ENCODE peak calls at places on chromosomes 5 and 9, in nine cellular contexts. O is SK-N-SH, C is HCT116, N is GM23248, F is PC-3, M is hepatocyte, A is GM23338, V is Karpas-422, X is MM.1S. K is an unnamed sample. For H3K9me2, the result is how much of the 10 kb centered on the place peaks cover.

GRCh38 chr9:107739601-107740082 is 250.1 kb upstream of the KLF4 start:
- DNase-seq in A (no peak), N (peak), M (no peak), F (peak), V (no peak), O (no peak), C (no peak), X (no peak), K (no peak)

GRCh38 chr9:79883073-79883645 is 311.4 kb downstream of the TLE4 start:
- DNase-seq in A (no peak), M (no peak), O (no peak), X (no peak), V (no peak), C (no peak), N (no peak), F (no peak), K (peak)

GRCh38 chr5:53983568-53984465 is 326.6 kb downstream of the ARL15 start:
- DNase-seq in O (no peak), V (no peak), F (peak), A (no peak), X (no peak), C (no peak), M (no peak), N (peak), K (no peak)

GRCh38 chr9:129166962-129167557 is 11.0 kb downstream of the IER5L start:
- DNase-seq in N (peak), V (no peak), X (no peak), A (peak), O (no peak), M (peak), C (peak), F (peak), K (peak)

GRCh38 chr5:135571210-135571609 is 7.6 kb downstream of the CXCL14 start:
- DNase-seq in O (no peak), V (no peak), X (no peak), N (no peak), M (no peak), C (no peak), A (no peak), F (no peak), K (no peak)

GRCh38 chr9:69149321-69149807 is 24.7 kb upstream of the TJP2 start:
- DNase-seq in M (peak), X (no peak), A (peak), F (no peak), O (no peak), V (no peak), N (peak), C (no peak), K (no peak)

GRCh38 chr9:18632624-18633407 is 158.9 kb downstream of the ADAMTSL1 start:
- DNase-seq in C (no peak), N (peak), A (no peak), V (no peak), O (no peak), F (peak), M (peak), X (no peak), K (no peak)

GRCh38 chr5:139251281-139251687 is 42.3 kb upstream of the MATR3 start:
- DNase-seq in F (peak), M (no peak), O (no peak), A (no peak), C (no peak), N (no peak), V (peak), X (no peak), K (peak)

GRCh38 chr9:125810161-125810560 is 63.0 kb downstream of the PBX3 start:
- DNase-seq in N (no peak), A (no peak), M (no peak), X (no peak), O (no peak), F (no peak), V (no peak), C (no peak), K (no peak)

GRCh38 chr5:138438724-138439536 is at the start of gene REEP2:
- DNase-seq in A (peak), X (peak), C (no peak), F (peak), M (peak), V (peak), O (peak), N (peak), K (peak)

GRCh38 chr9:134053401-134053871 is 14.4 kb downstream of the BRD3 start:
- DNase-seq in N (no peak), O (no peak), C (no peak), M (no peak), A (no peak), X (no peak), V (no peak), F (no peak), K (no peak)

GRCh38 chr9:35071814-35072460 is 488 bp downstream of the VCP start:
- DNase-seq in M (peak), V (peak), X (peak), N (peak), F (peak), C (peak), O (peak), A (peak), K (peak)

GRCh38 chr5:127536687-127537086 is 19.2 kb downstream of the PRRC1 start:
- DNase-seq in X (peak), A (peak), F (peak), M (no peak), V (peak), O (peak), N (peak), C (no peak), K (peak)

GRCh38 chr5:77333036-77333435 is 122.6 kb downstream of the PDE8B start:
- DNase-seq in O (no peak), F (no peak), N (no peak), C (no peak), A (no peak), M (no peak), X (no peak), V (no peak), K (no peak)

GRCh38 chr9:81083062-81083461 is 606.3 kb downstream of the TLE1 start:
- DNase-seq in F (peak), X (no peak), V (no peak), C (no peak), O (peak), A (peak), N (no peak), M (peak), K (no peak)

GRCh38 chr9:20242767-20243166 is 379.5 kb downstream of the MLLT3 start:
- DNase-seq in C (no peak), X (peak), O (no peak), V (peak), N (no peak), A (peak), M (no peak), F (no peak), K (peak)

GRCh38 chr5:40877371-40877988 is 31.8 kb upstream of the C7 start:
- DNase-seq in M (no peak), O (no peak), F (peak), N (no peak), A (no peak), C (peak), V (no peak), X (no peak), K (no peak)

GRCh38 chr9:135703726-135704125 is 1.7 kb downstream of the KCNT1 start:
- DNase-seq in N (peak), X (no peak), V (no peak), O (no peak), F (no peak), M (peak), A (peak), C (no peak), K (no peak)

GRCh38 chr5:150112211-150113046 is 26.1 kb upstream of the CSF1R start:
- DNase-seq in X (no peak), F (peak), C (no peak), O (peak), M (peak), V (no peak), N (peak), A (no peak), K (no peak)

GRCh38 chr5:55064523-55064922 is 37.9 kb upstream of the GZMA start:
- DNase-seq in M (no peak), X (no peak), O (no peak), F (no peak), N (no peak), V (no peak), C (no peak), A (no peak), K (no peak)

GRCh38 chr9:128096614-128097013 is 28.6 kb downstream of the SLC25A25 start:
- DNase-seq in V (no peak), X (no peak), M (peak), C (no peak), F (no peak), N (no peak), O (no peak), A (no peak), K (no peak)

GRCh38 chr5:176513788-176514187 is 23.4 kb downstream of the RNF44 start:
- DNase-seq in A (no peak), F (no peak), O (no peak), M (no peak), X (no peak), N (no peak), C (no peak), V (no peak), K (no peak)

GRCh38 chr9:18255158-18255629 is 218.8 kb upstream of the ADAMTSL1 start:
- DNase-seq in M (peak), N (peak), C (peak), O (peak), F (peak), V (peak), A (peak), X (peak), K (peak)

GRCh38 chr9:135568026-135568425 is 6.5 kb downstream of the PAEP start:
- DNase-seq in C (no peak), F (no peak), X (no peak), O (no peak), N (no peak), M (no peak), A (no peak), V (no peak), K (no peak)

GRCh38 chr9:35731415-35732184 is 395 bp downstream of the TLN1 start:
- DNase-seq in M (no peak), F (no peak), A (peak), V (peak), N (no peak), C (no peak), O (no peak), X (no peak), K (no peak)

GRCh38 chr5:7668161-7668560 is 182.8 kb downstream of the CFAP90 start:
- DNase-seq in V (no peak), X (no peak), N (no peak), O (no peak), A (no peak), C (no peak), F (no peak), M (no peak), K (no peak)

DNA sequence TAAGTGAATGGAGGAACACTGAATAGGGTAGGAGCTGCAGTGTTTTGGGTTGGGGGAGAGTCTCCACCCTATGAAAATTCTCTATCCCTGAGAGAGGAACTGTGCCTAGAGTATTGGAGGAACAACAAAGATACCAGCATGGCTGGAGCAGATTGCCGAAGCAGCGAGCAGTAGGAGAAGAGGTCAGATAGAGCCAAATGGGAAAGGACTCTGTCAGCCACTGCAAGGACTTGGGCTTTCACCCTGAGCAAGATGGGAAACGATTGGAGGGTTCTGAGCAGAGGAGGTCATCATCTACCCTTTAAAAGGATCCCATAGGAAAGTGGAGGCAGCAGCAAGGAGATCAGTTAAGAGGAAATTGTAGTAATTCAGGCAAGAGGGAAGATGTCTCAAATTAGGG is 4.4 kb upstream of the LYSMD3 start:
- DNase-seq in F (no peak), A (peak), X (no peak), M (no peak), O (no peak), C (no peak), V (no peak), N (no peak), K (no peak)
- H3K9me2 ChIP-seq in F (under half), A (under half), X (under half), M (under half), O (under half), C (under half), V (under half), N (under half), K (under half)

GRCh38 chr5:80033513-80033912 is 1.6 kb upstream of the THBS4 start:
- DNase-seq in X (no peak), V (no peak), O (no peak), F (no peak), A (no peak), M (no peak), N (no peak), C (no peak), K (no peak)

GRCh38 chr5:80035839-80036238 is 691 bp downstream of the THBS4 start:
- DNase-seq in A (peak), O (peak), C (no peak), N (no peak), X (no peak), M (no peak), F (no peak), V (no peak), K (no peak)

GRCh38 chr5:80034962-80035821 is at the start of gene THBS4:
- DNase-seq in F (no peak), O (peak), M (peak), V (no peak), X (no peak), N (peak), A (peak), C (no peak), K (no peak)

GRCh38 chr5:80036621-80037020 is 1.5 kb downstream of the THBS4 start:
- DNase-seq in V (peak), M (no peak), O (no peak), F (no peak), C (no peak), N (no peak), A (no peak), X (no peak), K (no peak)

DNA sequence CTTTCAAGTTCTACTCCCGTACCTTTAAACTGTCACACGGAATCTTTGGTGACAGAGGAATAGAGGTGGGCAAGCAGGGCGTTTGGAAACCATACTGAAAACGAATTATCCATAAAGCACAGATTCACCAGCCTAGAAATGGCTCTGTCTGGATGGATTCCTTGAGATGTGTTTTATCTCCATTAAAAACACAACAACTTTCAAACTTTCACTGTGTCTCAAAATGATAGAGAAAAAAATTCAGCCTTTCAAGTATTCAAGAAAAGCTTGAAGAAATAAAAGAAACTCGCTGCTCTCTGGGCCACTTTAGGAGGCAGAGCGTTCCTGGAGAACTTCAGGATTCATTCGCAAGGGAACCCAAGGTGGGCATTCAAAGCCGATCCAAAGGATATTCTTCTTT is 589 bp upstream of the THBS4 start:
- DNase-seq in O (no peak), F (no peak), N (no peak), X (no peak), M (no peak), V (no peak), C (no peak), A (no peak), K (no peak)
- H2AFZ ChIP-seq in O (no peak), F (no peak), N (no peak), X (no peak), M (no peak), V (no peak), C (no peak), A (peak), K (no peak)

DNA sequence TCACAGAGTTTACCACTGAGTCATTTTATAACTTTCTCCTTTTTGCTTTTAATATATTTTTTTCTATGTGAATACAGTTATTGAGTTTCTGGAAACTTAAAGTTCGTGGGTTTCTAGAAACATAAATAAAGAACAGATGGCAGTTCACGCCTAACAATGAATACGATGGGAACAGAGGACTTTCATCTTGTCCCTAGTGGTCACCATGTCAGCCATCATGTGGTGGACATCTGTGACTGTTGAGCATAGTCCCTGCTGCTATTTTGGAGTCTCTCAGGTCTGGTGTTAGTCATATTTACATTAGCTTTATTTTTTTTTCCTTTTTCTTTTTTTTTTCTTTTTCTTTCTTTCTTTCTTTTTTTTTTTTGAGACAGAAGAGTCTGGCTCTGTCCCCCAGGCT is 85.3 kb downstream of the XRCC4 start:
- DNase-seq in X (no peak), N (no peak), O (no peak), C (no peak), A (no peak), M (no peak), V (no peak), F (no peak), K (no peak)
- H3K4me2 ChIP-seq in X (no peak), N (no peak), O (no peak), C (no peak), A (no peak), M (no peak), V (no peak), F (no peak), K (no peak)

GRCh38 chr5:61754792-61755191 is 422.7 kb downstream of the ZSWIM6 start:
- DNase-seq in V (no peak), X (no peak), F (no peak), M (no peak), C (no peak), A (no peak), N (no peak), O (no peak), K (no peak)

GRCh38 chr5:61755726-61756125 is 423.7 kb downstream of the ZSWIM6 start:
- DNase-seq in X (no peak), F (no peak), C (no peak), N (no peak), O (no peak), V (no peak), A (no peak), M (no peak), K (no peak)

GRCh38 chr5:61758711-61759110 is 426.7 kb downstream of the ZSWIM6 start:
- DNase-seq in O (no peak), C (no peak), F (no peak), X (no peak), A (no peak), V (no peak), N (no peak), M (no peak), K (no peak)
- H3K9me2 ChIP-seq in O (under half), C (under half), F (under half), X (under half), A (under half), V (under half), N (under half), M (under half), K (under half)

DNA sequence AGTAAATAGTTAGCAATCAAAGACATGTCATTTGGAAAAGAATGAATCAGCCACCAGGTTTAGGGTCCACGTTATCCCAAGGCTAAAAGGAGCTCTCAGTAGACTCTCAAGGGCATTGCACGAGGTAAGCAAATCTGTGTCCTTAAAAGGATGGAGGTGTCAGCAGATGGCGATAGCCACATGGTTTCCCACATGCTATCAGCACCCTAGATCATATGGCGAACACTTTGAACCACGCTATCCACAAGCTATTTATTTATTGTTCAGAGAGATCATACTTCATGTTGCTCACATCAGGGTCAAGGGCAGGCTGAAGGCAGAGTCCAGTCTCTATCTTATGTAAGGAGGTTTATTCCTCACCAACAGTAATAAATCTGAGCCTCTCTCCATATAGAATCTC is 43.7 kb downstream of the CDH6 start:
- DNase-seq in F (peak), X (no peak), C (no peak), O (peak), N (peak), V (no peak), A (peak), M (no peak), K (no peak)
- H2AFZ ChIP-seq in F (no peak), X (no peak), C (no peak), O (no peak), N (no peak), V (no peak), A (no peak), M (no peak), K (no peak)

DNA sequence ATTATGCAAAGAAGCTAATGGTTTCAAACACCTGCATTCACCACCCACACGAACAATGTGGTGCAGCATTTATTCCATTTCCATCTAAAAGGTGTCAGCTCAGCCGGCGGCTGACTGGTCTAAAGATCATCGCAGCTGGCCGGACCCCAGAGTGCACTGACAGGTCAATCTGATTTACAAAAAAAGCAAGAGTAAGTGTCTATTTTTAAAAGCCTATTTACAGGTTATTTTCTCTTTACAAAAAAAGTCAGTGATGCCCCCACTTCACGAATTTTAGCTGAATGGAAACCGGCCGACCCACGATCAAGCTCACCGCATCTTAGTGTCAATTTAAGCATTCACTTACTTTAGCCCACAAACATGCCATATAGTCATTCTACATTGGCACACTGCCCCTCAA is 58.3 kb downstream of the SEMA4D start:
- DNase-seq in X (no peak), O (no peak), V (no peak), C (no peak), M (no peak), N (no peak), F (no peak), A (no peak), K (no peak)
- H3K4me2 ChIP-seq in X (no peak), O (no peak), V (no peak), C (no peak), M (no peak), N (no peak), F (no peak), A (no peak), K (peak)

GRCh38 chr9:120928720-120929389 is 2.3 kb upstream of the TRAF1 start:
- DNase-seq in C (no peak), X (peak), M (peak), O (peak), V (peak), F (no peak), A (peak), N (peak), K (peak)
- H3K9me2 ChIP-seq in C (under half), X (under half), M (under half), O (under half), V (under half), F (under half), A (under half), N (under half), K (under half)

GRCh38 chr5:17807069-17807468 is 172.8 kb downstream of the TAF11L14 start:
- DNase-seq in A (no peak), X (no peak), M (no peak), F (no peak), C (no peak), O (no peak), V (no peak), N (no peak), K (no peak)

GRCh38 chr5:17805426-17805825 is 171.2 kb downstream of the TAF11L14 start:
- DNase-seq in F (peak), C (no peak), O (no peak), V (no peak), X (no peak), A (no peak), M (no peak), N (no peak), K (no peak)

GRCh38 chr5:17799521-17799920 is 165.3 kb downstream of the TAF11L14 start:
- DNase-seq in V (no peak), C (no peak), A (no peak), M (no peak), N (no peak), O (no peak), X (no peak), F (peak), K (no peak)

GRCh38 chr5:17803976-17804375 is 169.7 kb downstream of the TAF11L14 start:
- DNase-seq in N (no peak), A (no peak), V (no peak), F (peak), O (no peak), X (no peak), C (no peak), M (no peak), K (no peak)

DNA sequence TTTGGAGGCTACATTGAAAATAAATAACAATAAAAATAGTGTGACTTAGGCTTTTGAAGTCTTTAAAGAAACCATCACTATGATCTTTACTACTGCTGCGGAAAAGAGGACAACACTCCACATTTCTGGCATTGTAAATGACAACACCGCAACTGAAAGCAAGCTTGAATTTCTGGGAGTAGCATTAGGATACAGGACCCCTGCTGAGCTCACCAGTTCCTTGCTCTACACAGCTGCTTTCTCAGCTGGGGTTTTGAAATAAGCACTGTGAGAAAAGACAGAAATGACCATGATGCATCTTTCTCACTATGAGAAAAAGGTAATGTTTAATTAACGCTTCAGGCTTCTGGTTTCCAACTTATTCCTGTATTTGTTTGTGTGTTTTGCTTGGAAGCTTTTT is 168.0 kb downstream of the TAF11L14 start:
- DNase-seq in O (no peak), X (no peak), V (no peak), N (no peak), C (no peak), A (peak), F (no peak), M (no peak), K (no peak)
- H2AFZ ChIP-seq in O (no peak), X (no peak), V (no peak), N (no peak), C (no peak), A (no peak), F (no peak), M (no peak), K (no peak)